ENCODE peak calls at places on chromosome 5, in four cellular contexts. M is GM10248, Q is LoVo, O is EL. J is an unnamed sample.

GRCh38 chr5:154196955-154197652 is 6.6 kb downstream of the GALNT10 start:
- DNase-seq in M (no peak), Q (no peak), O (peak), J (peak)

GRCh38 chr5:127186657-127187056 is 103.9 kb upstream of the MEGF10 start:
- DNase-seq in M (no peak), Q (no peak), O (peak), J (peak)

GRCh38 chr5:73733219-73733618 is 107.2 kb downstream of the ARHGEF28 start:
- DNase-seq in M (no peak), Q (no peak), O (no peak), J (no peak)

GRCh38 chr5:63961598-63962161 is 565 bp downstream of the HTR1A start:
- DNase-seq in M (peak), Q (no peak), O (no peak), J (no peak)

GRCh38 chr5:120447706-120448239 is 16.3 kb upstream of the PRR16 start:
- DNase-seq in M (no peak), Q (peak), O (peak), J (peak)

GRCh38 chr5:89097103-89097502 is 214.1 kb upstream of the MEF2C start:
- DNase-seq in M (peak), Q (no peak), O (no peak), J (no peak)

GRCh38 chr5:40112875-40113274 is 566.8 kb upstream of the PTGER4 start:
- DNase-seq in M (no peak), Q (no peak), O (no peak), J (no peak)

GRCh38 chr5:125461641-125462072 is 715.2 kb upstream of the ZNF608 start:
- DNase-seq in M (no peak), Q (no peak), O (peak), J (peak)

GRCh38 chr5:94329115-94329514 is 289.3 kb downstream of the KIAA0825 start:
- DNase-seq in M (no peak), Q (no peak), O (no peak), J (peak)

GRCh38 chr5:9621379-9621903 is 8.7 kb downstream of the TAS2R1 start:
- DNase-seq in M (no peak), Q (no peak), O (peak), J (peak)

GRCh38 chr5:177452688-177453638 is 6.3 kb downstream of the PRR7 start:
- DNase-seq in M (no peak), Q (no peak), O (no peak), J (peak)

GRCh38 chr5:11719888-11720481 is 184.3 kb downstream of the CTNND2 start:
- DNase-seq in M (no peak), Q (peak), O (no peak), J (peak)

GRCh38 chr5:181246276-181247050 is 2.8 kb upstream of the RACK1 start:
- DNase-seq in M (peak), Q (peak), O (peak), J (peak)

GRCh38 chr5:148020247-148020646 is 43.5 kb upstream of the SPINK5 start:
- DNase-seq in M (no peak), Q (peak), O (no peak), J (no peak)

GRCh38 chr5:52283221-52283620 is 504.5 kb upstream of the ITGA1 start:
- DNase-seq in M (no peak), Q (no peak), O (no peak), J (no peak)

GRCh38 chr5:167294861-167295685 is 996.4 kb upstream of the WWC1 start:
- DNase-seq in M (no peak), Q (peak), O (peak), J (peak)

GRCh38 chr5:3490962-3491477 is 104.6 kb upstream of the IRX1 start:
- DNase-seq in M (no peak), Q (no peak), O (no peak), J (no peak)

GRCh38 chr5:143229896-143230675 is 173.4 kb downstream of the NR3C1 start:
- DNase-seq in M (peak), Q (no peak), O (no peak), J (no peak)

GRCh38 chr5:127297348-127298035 is 6.9 kb downstream of the MEGF10 start:
- DNase-seq in M (no peak), Q (no peak), O (no peak), J (no peak)

GRCh38 chr5:83750759-83751158 is 30.1 kb upstream of the HAPLN1 start:
- DNase-seq in M (no peak), Q (no peak), O (no peak), J (no peak)